ENCODE peak calls at places on chromosomes 3 and 15, in ten cellular contexts. Q is T-helper 1 cell, P is NCI-H345, S is head of caudate nucleus, R is RWPE1, X is Right ventricle myocardium superior, V is A172, I is esophagus squamous epithelium, J is anterior cingulate cortex, C is NCI-H510A treated with DMSO at 0.1 percent for 48 hours. F is an unnamed sample.

GRCh38 chr15:28956491-28956890 is 70.7 kb downstream of the APBA2 start:
- DNase-seq in X (no peak), V (no peak), Q (no peak), J (no peak), S (no peak), P (no peak), C (no peak), R (no peak), I (no peak), F (no peak)

GRCh38 chr3:120113128-120114116 is 19.2 kb upstream of the GSK3B start:
- DNase-seq in V (peak; percentile 72), S (no peak), Q (no peak), P (no peak), R (peak; percentile 89), I (no peak), C (no peak), J (no peak), X (no peak), F (no peak)

GRCh38 chr3:134680796-134681526 is 30.1 kb upstream of the KY start:
- DNase-seq in X (no peak), R (no peak), J (no peak), V (no peak), Q (no peak), P (no peak), C (no peak), I (no peak), S (no peak), F (no peak)

GRCh38 chr15:45114076-45114750 is at the start of the genes DUOX2 and DUOXA2:
- DNase-seq in P (no peak), R (no peak), J (no peak), X (no peak), S (no peak), Q (no peak), I (no peak), C (no peak), V (no peak), F (peak; percentile 12)

GRCh38 chr3:177781686-177782161 is 584.4 kb upstream of the TBL1XR1 start:
- DNase-seq in S (peak; percentile 45), P (no peak), I (no peak), X (peak; percentile 60), V (no peak), Q (no peak), J (no peak), R (no peak), C (no peak), F (no peak)

GRCh38 chr15:57565326-57565725 is 26.4 kb upstream of the MYZAP start:
- DNase-seq in R (no peak), Q (peak; percentile 20), J (no peak), S (no peak), V (no peak), X (no peak), C (peak; percentile 28), I (no peak), P (peak; percentile 17), F (peak; percentile 68)

GRCh38 chr3:97772926-97773325 is 8.4 kb downstream of the ARL6 start:
- DNase-seq in R (no peak), Q (no peak), I (no peak), P (no peak), C (no peak), X (no peak), J (no peak), S (no peak), V (no peak), F (no peak)

GRCh38 chr3:194379231-194379630 is 9.7 kb upstream of the LRRC15 start:
- DNase-seq in I (no peak), X (no peak), Q (no peak), P (no peak), C (no peak), V (no peak), R (no peak), S (no peak), J (no peak), F (no peak)

GRCh38 chr3:127988770-127989518 is 63.3 kb upstream of the SEC61A1 start:
- DNase-seq in Q (no peak), X (no peak), J (no peak), I (no peak), C (no peak), S (no peak), P (no peak), V (peak; percentile 38), R (peak; percentile 38), F (no peak)

GRCh38 chr15:101138913-101139880 is 112.7 kb downstream of the CHSY1 start:
- DNase-seq in S (no peak), X (no peak), I (no peak), J (no peak), C (no peak), R (no peak), P (peak; percentile 14), Q (no peak), V (no peak), F (no peak)